ENCODE peak calls at places on chromosomes 11 and 22, in eight cellular contexts. Z, P, D, J, X, G, C and H are unnamed samples.

GRCh38 chr11:119377961-119378667 is 3.4 kb downstream of the USP2 start:
- DNase-seq in G (no peak), J (no peak), Z (peak), D (no peak), C (no peak), X (no peak), P (no peak), H (no peak)

GRCh38 chr22:37626144-37626543 is 13.3 kb upstream of the SH3BP1 start:
- DNase-seq in Z (no peak), P (no peak), C (no peak), J (peak), X (no peak), G (peak), D (no peak), H (peak)

GRCh38 chr11:75200531-75200930 is 40.0 kb upstream of the TPBGL start:
- DNase-seq in D (no peak), G (no peak), J (no peak), X (no peak), Z (no peak), P (no peak), C (no peak), H (no peak)

GRCh38 chr22:36830601-36831000 is 13.8 kb upstream of the PVALB start:
- DNase-seq in G (no peak), P (no peak), C (no peak), J (no peak), X (no peak), D (no peak), Z (no peak), H (no peak)

GRCh38 chr11:66011785-66012303 is at the start of gene CST6:
- DNase-seq in J (no peak), X (no peak), D (no peak), Z (no peak), P (no peak), G (no peak), C (no peak), H (no peak)

GRCh38 chr22:36056980-36057379 is 28.4 kb upstream of the RBFOX2 start:
- DNase-seq in Z (no peak), C (no peak), G (no peak), P (no peak), J (no peak), D (no peak), X (no peak), H (no peak)

GRCh38 chr22:35997438-35997837 is 31.2 kb downstream of the RBFOX2 start:
- DNase-seq in G (no peak), Z (no peak), D (no peak), J (no peak), X (no peak), C (no peak), P (no peak), H (no peak)

GRCh38 chr11:86442827-86443226 is 68.1 kb downstream of the CCDC81 start:
- DNase-seq in D (no peak), G (no peak), J (peak), X (no peak), P (no peak), Z (no peak), C (no peak), H (no peak)